ENCODE peak calls at places on chromosomes 5 and 9, in seven cellular contexts. O is right atrium auricular region, E is endothelial cell of umbilical vein, Y is adrenal gland, Z is cardiac muscle cell, Q is SJSA1, W is esophagus squamous epithelium. C is an unnamed sample. For H3K4me1, the result is how much of the 10 kb centered on the place peaks cover.

GRCh38 chr5:168165977-168166376 is 125.5 kb upstream of the WWC1 start:
- DNase-seq in O (no peak), E (no peak), Y (no peak), Z (no peak), Q (no peak), W (no peak), C (no peak)

GRCh38 chr9:74674077-74674476 is 176.9 kb downstream of the RORB start:
- DNase-seq in O (no peak), E (no peak), Y (no peak), Z (no peak), Q (no peak), W (no peak), C (no peak)

GRCh38 chr9:133656211-133657119 is 20.3 kb downstream of the DBH start:
- DNase-seq in O (no peak), E (no peak), Y (no peak), Z (no peak), Q (no peak), W (no peak), C (no peak)

GRCh38 chr9:106800691-106801090 is 62.3 kb upstream of the ZNF462 start:
- DNase-seq in O (no peak), E (no peak), Y (no peak), Z (no peak), Q (no peak), W (no peak), C (no peak)

GRCh38 chr5:83472508-83473343 is 1.2 kb downstream of the VCAN start:
- DNase-seq in O (peak), E (no peak), Y (peak), Z (peak), Q (peak), W (no peak), C (no peak)

GRCh38 chr9:91047993-91048607 is 246.5 kb downstream of the SYK start:
- DNase-seq in O (peak), E (peak), Y (no peak), Z (peak), Q (peak), W (no peak), C (no peak)

GRCh38 chr9:98834386-98834785 is 26.9 kb downstream of the GALNT12 start:
- DNase-seq in O (no peak), E (no peak), Y (no peak), Z (no peak), Q (no peak), W (no peak), C (no peak)

GRCh38 chr9:99235874-99236627 is 14.0 kb downstream of the SEC61B start:
- DNase-seq in O (no peak), E (no peak), Y (no peak), Z (no peak), Q (no peak), W (no peak), C (no peak)

GRCh38 chr5:82159014-82159413 is 119.1 kb downstream of the RPS23 start:
- DNase-seq in O (no peak), E (no peak), Y (no peak), Z (peak), Q (peak), W (no peak), C (no peak)

GRCh38 chr9:95189230-95190098 is 128.0 kb downstream of the FANCC start:
- DNase-seq in O (peak), E (peak), Y (peak), Z (peak), Q (peak), W (no peak), C (no peak)

GRCh38 chr5:54719384-54720306 is 202.1 kb downstream of the SNX18 start:
- DNase-seq in O (no peak), E (peak), Y (peak), Z (peak), Q (peak), W (no peak), C (no peak)

GRCh38 chr5:157497875-157498611 is 38.0 kb downstream of the NIPAL4 start:
- DNase-seq in O (no peak), E (no peak), Y (no peak), Z (peak), Q (no peak), W (no peak), C (no peak)

GRCh38 chr5:137935190-137935589 is 45.9 kb downstream of the PKD2L2 start:
- DNase-seq in O (no peak), E (no peak), Y (no peak), Z (no peak), Q (no peak), W (no peak), C (no peak)
- H3K4me1 ChIP-seq in O (under half), E (under half), Y (under half), Z (under half), Q (under half), W (under half), C (under half)

GRCh38 chr5:150593593-150593992 is 46.9 kb upstream of the SYNPO start:
- DNase-seq in O (peak), E (no peak), Y (no peak), Z (peak), Q (no peak), W (no peak), C (no peak)

GRCh38 chr5:150596313-150596712 is 44.1 kb upstream of the SYNPO start:
- DNase-seq in O (no peak), E (no peak), Y (no peak), Z (peak), Q (no peak), W (no peak), C (no peak)

GRCh38 chr5:150593996-150594395 is 46.5 kb upstream of the SYNPO start:
- DNase-seq in O (no peak), E (no peak), Y (no peak), Z (no peak), Q (no peak), W (no peak), C (no peak)

GRCh38 chr5:150596826-150597225 is 43.6 kb upstream of the SYNPO start:
- DNase-seq in O (no peak), E (no peak), Y (no peak), Z (no peak), Q (no peak), W (no peak), C (no peak)

DNA sequence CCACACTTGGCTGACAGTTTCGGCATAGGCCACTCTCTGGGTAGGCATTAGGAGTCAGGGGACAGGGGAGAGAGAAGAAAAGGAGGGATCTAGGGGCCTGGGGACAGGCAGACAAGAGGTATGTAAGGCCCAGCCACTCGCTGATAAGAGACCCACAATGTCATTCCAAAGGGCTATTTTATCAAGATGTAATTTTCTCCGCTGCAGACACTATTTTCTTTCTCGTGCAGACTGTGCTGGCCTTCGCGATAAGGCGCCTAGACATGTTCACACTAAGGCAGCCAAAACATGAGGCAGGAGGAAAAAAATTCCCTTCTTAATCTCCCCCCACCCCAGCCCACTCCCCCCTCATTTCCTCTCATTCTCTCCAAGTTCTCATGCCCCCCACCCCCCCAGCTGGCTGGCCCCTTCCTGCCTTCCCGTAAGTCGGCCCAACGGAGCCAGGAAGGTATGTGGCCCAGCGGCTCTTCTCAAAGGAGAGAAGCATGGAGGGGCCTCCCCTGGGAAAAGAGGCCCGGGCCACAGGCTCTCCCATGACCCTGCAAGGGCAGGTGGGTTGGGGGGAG is 44.9 kb upstream of the SYNPO start:
- DNase-seq in O (no peak), E (peak), Y (no peak), Z (peak), Q (no peak), W (no peak), C (no peak)
- H3K4me1 ChIP-seq in O (under half), E (under half), Y (under half), Z (under half), Q (under half), W (half or more), C (under half)

GRCh38 chr9:89623925-89624420 is 19.2 kb downstream of the GADD45G start:
- DNase-seq in O (no peak), E (no peak), Y (no peak), Z (no peak), Q (no peak), W (no peak), C (no peak)
- H3K4me1 ChIP-seq in O (under half), E (under half), Y (under half), Z (under half), Q (under half), W (under half), C (under half)

GRCh38 chr5:38465045-38465444 is 91.4 kb downstream of the LIFR start:
- DNase-seq in O (no peak), E (peak), Y (no peak), Z (no peak), Q (no peak), W (no peak), C (no peak)

GRCh38 chr5:38463634-38464521 is 92.6 kb downstream of the LIFR start:
- DNase-seq in O (no peak), E (peak), Y (peak), Z (peak), Q (peak), W (no peak), C (no peak)

GRCh38 chr5:38466444-38467189 is 89.8 kb downstream of the LIFR start:
- DNase-seq in O (peak), E (peak), Y (peak), Z (peak), Q (no peak), W (no peak), C (no peak)

GRCh38 chr5:38467353-38468040 is 88.9 kb downstream of the LIFR start:
- DNase-seq in O (no peak), E (peak), Y (peak), Z (peak), Q (peak), W (no peak), C (no peak)

DNA sequence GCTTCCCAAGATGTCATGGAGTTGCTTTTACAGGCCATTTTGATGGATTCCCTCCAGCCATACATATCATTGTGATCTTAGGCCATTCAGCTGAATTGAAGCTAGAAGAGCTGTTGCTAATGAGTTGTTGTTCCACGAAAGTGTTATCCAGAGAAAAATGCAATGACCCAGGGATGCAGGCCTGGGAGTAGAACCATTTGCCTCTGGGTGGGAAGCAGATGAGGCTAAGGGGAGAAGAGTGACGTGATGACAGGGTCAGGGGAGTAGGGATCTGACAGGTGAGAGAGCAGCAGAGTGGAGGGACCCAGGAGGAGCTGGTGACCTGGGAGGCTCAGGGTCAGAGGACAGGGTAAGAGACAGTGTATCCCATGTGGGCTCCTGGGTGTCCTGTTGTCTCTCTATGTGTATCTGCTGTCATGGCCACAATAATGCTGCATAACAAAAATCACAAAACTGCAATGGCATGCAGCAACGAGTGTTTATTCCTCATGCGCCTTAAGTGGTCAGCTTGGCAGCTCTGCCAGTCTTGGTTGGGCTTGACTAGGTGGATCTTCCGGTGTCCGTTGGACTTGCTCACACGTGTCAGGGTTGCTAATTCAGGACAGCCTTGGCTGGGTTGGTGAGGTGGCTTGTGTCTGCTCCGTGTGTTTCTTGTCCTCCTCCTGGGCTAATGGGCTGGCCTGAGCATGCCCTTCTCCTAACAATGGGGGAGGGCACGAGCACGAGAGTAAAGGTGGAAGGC is 90.6 kb downstream of the LIFR start:
- DNase-seq in O (no peak), E (peak), Y (no peak), Z (no peak), Q (no peak), W (no peak), C (no peak)
- H3K4me1 ChIP-seq in O (under half), E (half or more), Y (under half), Z (under half), Q (half or more), W (half or more), C (under half)